ENCODE peak calls at places on chromosomes 16 and 17, in seven cellular contexts. S, U, X, Z, C, N and E are unnamed samples.

GRCh38 chr17:21286066-21286770 is 1.7 kb downstream of the MAP2K3 start:
- DNase-seq in S (no peak), U (peak; percentile 99), X (peak; percentile 45), Z (peak; percentile 94), C (peak; percentile 92), N (peak; percentile 99), E (no peak)

GRCh38 chr16:48597563-48598392 is 12.2 kb downstream of the N4BP1 start:
- DNase-seq in S (no peak), U (no peak), X (no peak), Z (no peak), C (no peak), N (peak; percentile 55), E (no peak)

GRCh38 chr17:45104907-45105624 is 27.2 kb downstream of the PLCD3 start:
- DNase-seq in S (no peak), U (no peak), X (no peak), Z (no peak), C (no peak), N (no peak), E (no peak)

GRCh38 chr16:565420-566330 is 1.1 kb upstream of the NHLRC4 start:
- DNase-seq in S (no peak), U (no peak), X (no peak), Z (peak; percentile 50), C (no peak), N (peak; percentile 3), E (no peak)

GRCh38 chr16:77585852-77586251 is 136.5 kb upstream of the NUDT7 start:
- DNase-seq in S (no peak), U (peak; percentile 49), X (no peak), Z (no peak), C (no peak), N (peak; percentile 19), E (no peak)

GRCh38 chr17:19719365-19720209 is 3.2 kb upstream of the SLC47A2 start:
- DNase-seq in S (no peak), U (no peak), X (no peak), Z (peak; percentile 67), C (no peak), N (no peak), E (no peak)

GRCh38 chr16:86625029-86625428 is 46.7 kb downstream of the FOXL1 start:
- DNase-seq in S (no peak), U (no peak), X (no peak), Z (no peak), C (no peak), N (no peak), E (no peak)

GRCh38 chr17:65401581-65401980 is 159.9 kb downstream of the AXIN2 start:
- DNase-seq in S (no peak), U (no peak), X (no peak), Z (no peak), C (no peak), N (no peak), E (no peak)

GRCh38 chr16:11242658-11243057 is 13.3 kb downstream of the SOCS1 start:
- DNase-seq in S (no peak), U (no peak), X (no peak), Z (no peak), C (no peak), N (no peak), E (no peak)

GRCh38 chr17:53336281-53336680 is 486.4 kb upstream of the KIF2B start:
- DNase-seq in S (no peak), U (no peak), X (no peak), Z (no peak), C (no peak), N (no peak), E (no peak)

GRCh38 chr17:8728251-8728925 is 16.2 kb downstream of the CCDC42 start:
- DNase-seq in S (no peak), U (no peak), X (no peak), Z (no peak), C (no peak), N (no peak), E (no peak)

GRCh38 chr16:30049871-30050270 is 15.7 kb upstream of the ALDOA start:
- DNase-seq in S (no peak), U (no peak), X (no peak), Z (no peak), C (no peak), N (no peak), E (no peak)

GRCh38 chr17:17506181-17506741 is 10.1 kb upstream of the RASD1 start:
- DNase-seq in S (no peak), U (no peak), X (no peak), Z (no peak), C (peak; percentile 26), N (no peak), E (no peak)

GRCh38 chr17:19398301-19399181 is 11.6 kb upstream of the MFAP4 start:
- DNase-seq in S (no peak), U (peak; percentile 86), X (no peak), Z (peak; percentile 55), C (peak; percentile 66), N (no peak), E (no peak)

GRCh38 chr17:40456396-40456951 is 13.2 kb downstream of the IGFBP4 start:
- DNase-seq in S (no peak), U (no peak), X (no peak), Z (no peak), C (no peak), N (no peak), E (no peak)

GRCh38 chr16:12387786-12388185 is 411.3 kb downstream of the SNX29 start:
- DNase-seq in S (no peak), U (no peak), X (no peak), Z (no peak), C (no peak), N (no peak), E (no peak)

GRCh38 chr17:81418710-81419332 is 23.6 kb downstream of the BAHCC1 start:
- DNase-seq in S (no peak), U (no peak), X (no peak), Z (no peak), C (no peak), N (peak; percentile 36), E (no peak)

DNA sequence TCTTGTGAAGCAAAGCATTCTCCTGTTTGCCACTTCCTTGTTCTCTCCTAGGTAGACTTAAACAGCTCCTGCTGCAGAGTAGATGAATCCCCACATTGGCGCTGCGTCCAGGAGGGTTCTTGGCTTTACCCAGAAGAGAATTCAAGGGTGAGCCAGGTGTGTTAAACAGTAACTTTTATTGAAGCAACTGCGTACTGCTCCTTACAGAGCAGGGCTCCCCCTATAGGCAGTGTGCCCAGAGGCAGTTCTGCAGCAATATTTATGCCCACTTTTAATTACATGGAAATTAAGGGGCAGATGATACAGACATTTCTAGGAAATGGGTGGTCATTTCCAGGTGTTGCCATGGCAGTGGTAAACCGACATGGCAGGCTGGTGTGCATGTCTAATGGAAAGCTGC is 987.6 kb upstream of the RBFOX1 start:
- DNase-seq in S (no peak), U (no peak), X (no peak), Z (no peak), C (no peak), N (no peak), E (no peak)
- TF ChIP-seq CTCF in S (no peak), U (no peak), X (peak; percentile 29), Z (no peak), C (no peak), N (no peak), E (peak; percentile 24)

DNA sequence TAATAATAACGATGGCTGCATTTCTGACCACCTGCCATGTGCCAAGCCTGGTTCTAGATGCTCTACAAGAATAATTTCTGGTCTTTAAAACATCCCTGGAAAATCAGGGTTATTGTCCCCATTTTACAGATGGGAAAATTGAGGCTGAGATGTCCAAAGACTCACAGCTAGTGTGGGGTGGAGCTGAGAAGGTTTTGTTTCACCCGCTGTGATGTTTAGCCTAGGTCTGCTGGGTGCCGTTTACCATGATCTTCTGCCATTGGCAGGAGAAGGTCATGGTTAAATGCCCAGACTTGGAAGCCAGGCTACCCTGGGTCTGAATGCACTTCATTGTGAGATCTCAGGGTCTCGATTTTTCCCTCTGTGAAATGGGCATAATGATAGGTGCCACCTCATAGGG is 159.1 kb upstream of the PLCG2 start:
- DNase-seq in S (no peak), U (no peak), X (no peak), Z (no peak), C (no peak), N (no peak), E (no peak)
- TF ChIP-seq CTCF in S (no peak), U (no peak), X (no peak), Z (no peak), C (no peak), N (no peak), E (no peak)

GRCh38 chr16:83901101-83901500 is 2.2 kb downstream of the MLYCD start:
- DNase-seq in S (no peak), U (no peak), X (no peak), Z (no peak), C (no peak), N (no peak), E (no peak)

GRCh38 chr16:83900611-83901010 is 1.7 kb downstream of the MLYCD start:
- DNase-seq in S (no peak), U (no peak), X (no peak), Z (no peak), C (no peak), N (no peak), E (no peak)

GRCh38 chr16:83898463-83899271 is at the start of gene MLYCD:
- DNase-seq in S (peak; percentile 99), U (peak; percentile 71), X (peak; percentile 92), Z (peak; percentile 94), C (peak; percentile 92), N (peak; percentile 58), E (peak; percentile 66)

GRCh38 chr16:83899978-83900377 is 1.1 kb downstream of the MLYCD start:
- DNase-seq in S (no peak), U (no peak), X (no peak), Z (no peak), C (no peak), N (no peak), E (no peak)

DNA sequence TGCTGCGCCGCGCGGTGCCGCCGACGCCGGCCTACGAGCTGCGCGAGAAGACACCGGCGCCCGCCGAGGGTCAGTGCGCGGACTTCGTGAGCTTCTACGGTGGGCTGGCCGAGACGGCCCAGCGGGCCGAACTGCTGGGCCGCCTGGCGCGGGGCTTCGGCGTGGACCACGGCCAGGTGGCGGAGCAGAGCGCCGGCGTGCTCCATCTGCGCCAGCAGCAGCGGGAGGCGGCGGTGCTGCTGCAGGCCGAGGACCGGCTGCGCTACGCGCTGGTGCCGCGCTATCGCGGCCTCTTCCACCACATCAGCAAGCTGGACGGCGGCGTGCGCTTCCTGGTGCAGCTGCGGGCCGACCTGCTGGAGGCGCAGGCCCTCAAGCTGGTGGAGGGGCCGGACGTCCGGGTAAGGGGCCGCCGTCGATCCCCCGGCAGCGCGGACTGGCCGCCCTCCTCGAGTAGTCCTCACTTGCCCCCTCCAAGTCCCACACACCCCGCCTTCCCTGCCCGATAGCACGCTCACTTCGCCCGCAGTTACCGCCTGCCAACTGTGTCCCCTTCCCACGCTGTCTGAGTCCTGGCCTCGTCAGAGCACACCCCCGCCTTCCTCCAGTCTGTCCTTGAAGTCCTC is 470 bp downstream of the MLYCD start:
- DNase-seq in S (peak; percentile 70), U (peak; percentile 68), X (peak; percentile 82), Z (peak; percentile 78), C (peak; percentile 57), N (peak; percentile 66), E (peak; percentile 32)
- TF ChIP-seq CTCF in S (no peak), U (no peak), X (no peak), Z (no peak), C (no peak), N (no peak), E (no peak)

GRCh38 chr16:59198487-59198886 is 464.4 kb upstream of the GOT2 start:
- DNase-seq in S (no peak), U (no peak), X (no peak), Z (no peak), C (no peak), N (no peak), E (no peak)

GRCh38 chr16:59195242-59195641 is 461.1 kb upstream of the GOT2 start:
- DNase-seq in S (no peak), U (no peak), X (no peak), Z (no peak), C (no peak), N (no peak), E (no peak)

GRCh38 chr16:59188029-59188428 is 453.9 kb upstream of the GOT2 start:
- DNase-seq in S (no peak), U (no peak), X (no peak), Z (no peak), C (no peak), N (no peak), E (no peak)

GRCh38 chr16:59192551-59193199 is 458.6 kb upstream of the GOT2 start:
- DNase-seq in S (peak; percentile 10), U (peak; percentile 4), X (peak; percentile 63), Z (peak; percentile 53), C (no peak), N (peak; percentile 11), E (peak; percentile 63)
- TF ChIP-seq CTCF in S (peak; percentile 25), U (peak; percentile 36), X (peak; percentile 65), Z (peak; percentile 42), C (no peak), N (peak; percentile 41), E (peak; percentile 62)